ENCODE peak calls at places on chromosomes 13 and 19, in seven cellular contexts. V is sigmoid colon, Y is tibial nerve, P is SK-N-SH, U is transverse colon, Q is stomach, S is upper lobe of left lung. O is an unnamed sample. For H3K27me3, the result is how much of the 10 kb centered on the place peaks cover.

GRCh38 chr19:33456845-33457220 is 64.8 kb downstream of the PEPD start:
- DNase-seq in V (peak), Y (no peak), P (no peak), U (no peak), Q (no peak), S (no peak), O (no peak)

GRCh38 chr19:18157465-18158063 is 4.6 kb downstream of the PIK3R2 start:
- DNase-seq in V (no peak), Y (no peak), P (peak), U (no peak), Q (no peak), S (peak), O (peak)

GRCh38 chr19:49355890-49356289 is 6.3 kb downstream of the TEAD2 start:
- DNase-seq in V (peak), Y (no peak), P (no peak), U (no peak), Q (no peak), S (peak), O (no peak)

GRCh38 chr19:13430790-13431582 is 75.3 kb downstream of the CACNA1A start:
- DNase-seq in V (no peak), Y (peak), P (peak), U (peak), Q (peak), S (no peak), O (no peak)

GRCh38 chr19:7575426-7576040 is 20.1 kb upstream of the CAMSAP3 start:
- DNase-seq in V (no peak), Y (no peak), P (no peak), U (no peak), Q (no peak), S (no peak), O (no peak)

GRCh38 chr13:63184693-63185092 is 1769.0 kb upstream of the PCDH20 start:
- DNase-seq in V (no peak), Y (no peak), P (no peak), U (no peak), Q (no peak), S (no peak), O (no peak)

GRCh38 chr13:111278258-111278657 is 42.2 kb upstream of the TEX29 start:
- DNase-seq in V (no peak), Y (no peak), P (no peak), U (no peak), Q (no peak), S (no peak), O (no peak)

GRCh38 chr13:97256343-97256783 is 34.2 kb downstream of the MBNL2 start:
- DNase-seq in V (no peak), Y (no peak), P (no peak), U (no peak), Q (no peak), S (no peak), O (no peak)

GRCh38 chr19:29119582-29119981 is 93.4 kb downstream of the UQCRFS1 start:
- DNase-seq in V (no peak), Y (no peak), P (peak), U (no peak), Q (no peak), S (no peak), O (no peak)

GRCh38 chr19:39679056-39679790 is 23.5 kb downstream of the LGALS16 start:
- DNase-seq in V (no peak), Y (no peak), P (no peak), U (no peak), Q (no peak), S (no peak), O (no peak)

GRCh38 chr13:93235258-93236015 is 8.8 kb downstream of the GPC6 start:
- DNase-seq in V (peak), Y (no peak), P (no peak), U (no peak), Q (no peak), S (no peak), O (no peak)

GRCh38 chr13:64130170-64130569 is 2714.5 kb upstream of the PCDH20 start:
- DNase-seq in V (no peak), Y (no peak), P (no peak), U (no peak), Q (no peak), S (no peak), O (no peak)

GRCh38 chr19:42327381-42327780 is 1.9 kb downstream of the MEGF8 start:
- DNase-seq in V (no peak), Y (no peak), P (no peak), U (no peak), Q (no peak), S (no peak), O (no peak)

GRCh38 chr19:12996542-12997094 is 1.3 kb downstream of the NFIX start:
- DNase-seq in V (no peak), Y (peak), P (peak), U (no peak), Q (peak), S (peak), O (peak)

GRCh38 chr13:78655906-78656305 is 3.0 kb downstream of the OBI1 start:
- DNase-seq in V (no peak), Y (no peak), P (no peak), U (no peak), Q (no peak), S (no peak), O (no peak)

GRCh38 chr19:14450168-14450874 is 17.2 kb downstream of the PKN1 start:
- DNase-seq in V (no peak), Y (no peak), P (peak), U (no peak), Q (no peak), S (peak), O (no peak)

GRCh38 chr13:60138674-60139073 is 25.1 kb downstream of the DIAPH3 start:
- DNase-seq in V (no peak), Y (no peak), P (no peak), U (no peak), Q (no peak), S (no peak), O (no peak)

GRCh38 chr13:42477588-42478190 is 96.3 kb upstream of the TNFSF11 start:
- DNase-seq in V (no peak), Y (no peak), P (no peak), U (no peak), Q (no peak), S (peak), O (no peak)

GRCh38 chr13:73416093-73416492 is 357.3 kb downstream of the KLF5 start:
- DNase-seq in V (no peak), Y (no peak), P (no peak), U (no peak), Q (no peak), S (no peak), O (no peak)

GRCh38 chr19:44925114-44925891 is 10.9 kb downstream of the APOC1 start:
- DNase-seq in V (peak), Y (peak), P (no peak), U (peak), Q (peak), S (no peak), O (peak)

GRCh38 chr13:76216729-76217128 is 580.6 kb downstream of the LMO7 start:
- DNase-seq in V (no peak), Y (no peak), P (no peak), U (no peak), Q (no peak), S (no peak), O (no peak)

GRCh38 chr19:54893406-54893805 is 12.5 kb upstream of the NCR1 start:
- DNase-seq in V (no peak), Y (no peak), P (no peak), U (no peak), Q (no peak), S (no peak), O (no peak)

GRCh38 chr13:37984357-37984756 is 114.8 kb upstream of the TRPC4 start:
- DNase-seq in V (no peak), Y (no peak), P (no peak), U (no peak), Q (no peak), S (no peak), O (no peak)

GRCh38 chr19:32662186-32662585 is 12.8 kb downstream of the ANKRD27 start:
- DNase-seq in V (no peak), Y (no peak), P (no peak), U (no peak), Q (no peak), S (no peak), O (no peak)

GRCh38 chr19:34673590-34673989 is 3.4 kb downstream of the SCGB2B2 start:
- DNase-seq in V (no peak), Y (no peak), P (no peak), U (no peak), Q (no peak), S (no peak), O (no peak)

GRCh38 chr13:111202745-111203144 is 87.6 kb downstream of the ARHGEF7 start:
- DNase-seq in V (no peak), Y (no peak), P (peak), U (no peak), Q (no peak), S (no peak), O (no peak)

GRCh38 chr13:59384154-59384553 is 779.6 kb downstream of the DIAPH3 start:
- DNase-seq in V (no peak), Y (no peak), P (no peak), U (no peak), Q (no peak), S (no peak), O (no peak)

GRCh38 chr19:50221087-50221486 is 17.7 kb downstream of the MYH14 start:
- DNase-seq in V (no peak), Y (no peak), P (no peak), U (no peak), Q (no peak), S (no peak), O (no peak)

GRCh38 chr13:22138947-22139346 is 468.1 kb downstream of the FGF9 start:
- DNase-seq in V (no peak), Y (no peak), P (no peak), U (no peak), Q (no peak), S (no peak), O (no peak)

GRCh38 chr19:30446844-30447243 is 74.7 kb downstream of the ZNF536 start:
- DNase-seq in V (no peak), Y (no peak), P (no peak), U (no peak), Q (no peak), S (no peak), O (no peak)

GRCh38 chr13:113917096-113917495 is 53.2 kb upstream of the GAS6 start:
- DNase-seq in V (no peak), Y (no peak), P (no peak), U (no peak), Q (peak), S (no peak), O (no peak)

GRCh38 chr19:51784922-51785690 is 9.9 kb upstream of the FPR3 start:
- DNase-seq in V (peak), Y (peak), P (no peak), U (peak), Q (no peak), S (no peak), O (no peak)

GRCh38 chr13:113061271-113061625 is 44.3 kb upstream of the F7 start:
- DNase-seq in V (peak), Y (no peak), P (no peak), U (no peak), Q (no peak), S (peak), O (no peak)

GRCh38 chr13:66556306-66556705 is 673.8 kb downstream of the PCDH9 start:
- DNase-seq in V (no peak), Y (no peak), P (no peak), U (no peak), Q (no peak), S (no peak), O (no peak)

GRCh38 chr19:30131722-30132291 is 189.8 kb downstream of the URI1 start:
- DNase-seq in V (no peak), Y (no peak), P (no peak), U (no peak), Q (no peak), S (no peak), O (no peak)

GRCh38 chr19:288911-289310 is 2.3 kb downstream of the PLPP2 start:
- DNase-seq in V (no peak), Y (no peak), P (no peak), U (peak), Q (peak), S (peak), O (no peak)

GRCh38 chr19:290539-291521 is at the start of gene PLPP2:
- DNase-seq in V (no peak), Y (no peak), P (peak), U (peak), Q (peak), S (peak), O (no peak)

GRCh38 chr19:287381-287871 is 3.8 kb downstream of the PLPP2 start:
- DNase-seq in V (no peak), Y (no peak), P (no peak), U (no peak), Q (peak), S (peak), O (no peak)

GRCh38 chr19:291561-292280 is 518 bp upstream of the PLPP2 start:
- DNase-seq in V (peak), Y (no peak), P (peak), U (peak), Q (peak), S (no peak), O (no peak)

DNA sequence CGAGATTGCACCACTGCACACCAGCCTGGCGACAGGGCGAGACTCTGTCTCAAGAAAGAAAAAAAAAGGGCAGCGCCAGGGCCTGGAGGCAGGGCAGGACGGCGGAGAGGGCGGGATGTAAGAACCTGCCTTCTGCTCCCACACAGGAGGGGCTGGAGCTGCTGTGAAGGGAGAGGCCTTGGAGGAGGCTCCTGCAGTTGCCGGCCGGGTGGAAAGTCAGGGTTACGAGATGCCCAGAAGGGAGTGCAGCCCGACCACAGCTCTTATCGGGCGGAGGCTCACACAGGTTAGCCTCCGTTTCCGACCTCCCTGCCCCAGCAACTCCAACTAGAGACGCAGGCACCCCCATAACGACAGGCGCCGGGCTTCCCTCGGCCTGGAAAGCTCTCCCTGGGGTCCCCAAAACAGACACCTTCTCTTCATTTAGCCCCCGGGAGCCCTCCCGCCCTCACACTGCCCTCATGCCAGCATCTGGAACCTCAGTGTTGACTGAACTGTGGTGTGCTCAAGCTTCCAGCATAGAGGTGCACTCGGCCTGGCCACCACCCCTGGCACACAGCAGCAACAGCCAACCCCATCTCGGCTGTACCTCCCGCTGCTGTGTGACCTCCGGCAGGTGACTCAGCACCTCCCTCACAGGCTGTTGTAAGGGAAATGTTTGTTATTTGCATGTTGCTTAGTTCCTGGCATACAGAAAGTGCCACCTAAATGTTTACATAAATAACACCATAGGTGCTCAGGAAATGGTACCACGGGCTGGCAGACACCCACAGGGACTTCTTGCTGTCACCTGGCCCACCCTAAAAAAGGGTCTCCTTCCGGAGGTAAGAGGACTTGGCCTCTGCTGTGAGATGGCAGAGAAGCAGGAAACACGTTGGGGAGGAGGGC is 1.3 kb downstream of the PLPP2 start:
- DNase-seq in V (no peak), Y (no peak), P (peak), U (peak), Q (peak), S (no peak), O (no peak)
- H3K27me3 ChIP-seq in V (under half), Y (under half), P (under half), U (under half), Q (under half), S (under half), O (under half)

DNA sequence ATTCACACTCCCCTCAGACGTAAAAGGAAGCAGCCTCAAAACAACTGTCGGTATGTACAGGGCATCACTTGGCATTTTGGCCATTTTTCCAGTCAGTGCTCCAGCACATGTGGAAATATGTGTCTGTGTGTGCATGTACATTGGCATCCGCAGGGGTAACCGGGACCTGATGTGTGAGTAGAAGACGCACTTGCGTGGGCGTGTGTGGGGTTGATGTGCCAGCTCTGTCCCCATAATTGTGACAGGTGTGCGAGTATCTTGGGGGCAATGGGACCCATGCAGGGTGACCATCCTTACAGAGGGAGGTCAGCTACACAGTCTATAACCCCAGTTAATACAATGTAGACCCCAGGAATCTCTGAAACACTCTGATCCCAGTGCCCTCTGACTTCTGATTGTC is 7.3 kb upstream of the ZNF331 start:
- DNase-seq in V (no peak), Y (no peak), P (no peak), U (no peak), Q (no peak), S (no peak), O (no peak)
- TF ChIP-seq CTCF in V (no peak), Y (no peak), P (no peak), U (no peak), Q (no peak), S (no peak), O (no peak)

DNA sequence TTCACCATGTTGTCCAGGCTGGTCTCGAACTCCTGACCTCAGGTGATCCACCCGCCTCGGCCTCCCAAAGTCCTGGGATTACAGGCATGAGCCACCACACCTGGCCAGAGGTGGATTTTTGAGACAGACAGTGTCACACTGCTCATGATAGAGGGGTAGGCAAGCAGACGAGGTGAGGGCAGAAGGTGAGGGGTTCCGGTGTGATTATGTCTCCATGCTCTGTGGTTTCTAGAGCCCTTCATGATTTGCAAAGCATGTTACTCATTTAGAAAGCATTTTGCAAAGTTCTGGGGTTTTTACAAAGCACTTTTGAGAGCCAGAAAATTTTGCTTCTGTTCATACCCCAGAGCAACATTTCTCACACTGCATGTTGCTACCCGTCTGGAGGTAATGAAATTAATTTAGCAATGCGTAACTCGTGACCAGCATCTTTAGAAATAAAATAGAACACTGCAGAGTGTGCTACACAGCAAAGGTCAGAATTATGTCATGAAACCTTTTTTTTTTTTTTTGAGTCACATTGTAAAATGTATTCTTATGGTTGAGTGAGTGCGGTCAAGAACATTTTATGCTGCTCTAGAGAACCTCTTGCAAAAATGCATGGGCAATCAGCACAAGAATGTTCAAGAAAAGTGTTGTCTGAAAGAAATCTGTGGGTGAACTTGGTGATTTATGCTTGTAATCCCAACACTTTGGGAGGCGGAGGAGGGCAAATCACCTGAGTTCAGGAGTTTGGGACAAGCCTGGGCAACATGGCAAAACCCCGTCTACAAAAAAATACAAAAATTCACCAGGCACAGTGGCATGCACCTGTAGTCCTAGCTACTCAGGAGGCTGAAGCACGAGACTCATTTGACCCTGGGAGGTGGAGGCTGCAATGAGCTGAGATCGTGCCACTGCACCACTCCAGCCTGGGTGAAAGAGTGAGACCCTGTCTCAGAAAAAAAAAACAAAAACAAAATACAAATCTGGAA is 58.0 kb downstream of the MAP4K1 start:
- DNase-seq in V (no peak), Y (no peak), P (no peak), U (no peak), Q (no peak), S (no peak), O (no peak)
- TF ChIP-seq EP300 in V (no peak), Y (no peak), P (no peak), U (no peak), Q (no peak), S (no peak), O (no peak)

GRCh38 chr19:3283246-3283751 is 58.8 kb downstream of the CELF5 start:
- DNase-seq in V (no peak), Y (no peak), P (no peak), U (no peak), Q (no peak), S (no peak), O (no peak)
- H3K27me3 ChIP-seq in V (under half), Y (half or more), P (under half), U (half or more), Q (under half), S (under half), O (under half)

DNA sequence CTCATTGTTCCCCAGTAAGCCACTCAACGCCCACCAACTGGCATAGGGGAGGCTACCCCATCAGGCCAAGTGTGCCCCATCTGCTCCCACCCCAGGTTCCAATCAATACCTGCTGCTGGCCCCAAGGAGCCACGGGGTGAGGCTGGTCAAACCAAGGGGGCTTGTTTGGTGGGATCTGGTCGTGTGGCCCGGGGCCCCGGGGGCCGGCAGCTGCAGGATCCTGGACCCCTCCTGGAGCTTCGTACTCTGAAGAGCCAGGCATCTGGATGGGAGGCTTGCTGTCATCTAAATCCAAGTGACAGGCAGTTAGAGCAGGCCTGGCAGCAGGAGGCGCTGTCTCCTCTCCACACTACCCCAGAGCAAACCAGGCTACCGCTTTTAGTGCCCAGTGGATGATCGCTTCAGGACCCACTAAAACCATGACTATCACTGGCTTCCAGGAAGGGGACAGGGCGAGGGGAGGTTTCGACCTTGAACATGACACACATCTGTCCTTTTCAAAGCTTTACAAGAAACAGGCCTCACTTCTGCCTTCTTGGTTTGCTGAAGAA is 14.2 kb downstream of the CHERP start:
- DNase-seq in V (no peak), Y (no peak), P (peak), U (no peak), Q (peak), S (peak), O (no peak)
- TF ChIP-seq CTCF in V (no peak), Y (no peak), P (peak), U (no peak), Q (no peak), S (no peak), O (no peak)

GRCh38 chr19:38270587-38271167 is 6.3 kb downstream of the SPINT2 start:
- DNase-seq in V (no peak), Y (no peak), P (no peak), U (no peak), Q (no peak), S (no peak), O (no peak)
- TF ChIP-seq EP300 in V (no peak), Y (no peak), P (no peak), U (no peak), Q (no peak), S (no peak), O (no peak)

O was measured in ovary.